ENCODE peak calls at places on chromosomes 6 and 20, in eight cellular contexts. N, A, J, I, M, B, Z and D are unnamed samples.

GRCh38 chr6:111724505-111724904 is 118.8 kb upstream of the TRAF3IP2 start:
- DNase-seq in N (no peak), A (no peak), J (no peak), I (no peak), M (no peak), B (no peak), Z (no peak), D (no peak)

GRCh38 chr6:150195996-150196417 is 53.2 kb downstream of the PPP1R14C start:
- DNase-seq in N (no peak), A (no peak), J (peak; percentile 73), I (no peak), M (no peak), B (peak; percentile 56), Z (no peak), D (no peak)

GRCh38 chr6:13814938-13815575 is 700 bp upstream of the MCUR1 start:
- DNase-seq in N (no peak), A (no peak), J (no peak), I (no peak), M (no peak), B (no peak), Z (no peak), D (no peak)

GRCh38 chr6:97151611-97152010 is 131.4 kb downstream of the MMS22L start:
- DNase-seq in N (no peak), A (no peak), J (no peak), I (no peak), M (no peak), B (no peak), Z (no peak), D (no peak)

GRCh38 chr6:167744681-167745659 is 81.7 kb upstream of the AFDN start:
- DNase-seq in N (peak; percentile 10), A (no peak), J (no peak), I (no peak), M (no peak), B (no peak), Z (no peak), D (no peak)

GRCh38 chr6:73388800-73389512 is 5.7 kb upstream of the DDX43 start:
- DNase-seq in N (peak; percentile 58), A (peak; percentile 47), J (peak; percentile 58), I (peak; percentile 84), M (peak; percentile 21), B (peak; percentile 59), Z (peak; percentile 43), D (peak; percentile 82)

GRCh38 chr6:136962661-136963060 is 40.6 kb downstream of the SLC35D3 start:
- DNase-seq in N (peak; percentile 65), A (no peak), J (no peak), I (no peak), M (no peak), B (peak; percentile 5), Z (no peak), D (no peak)

GRCh38 chr20:17502105-17502504 is 29.1 kb downstream of the BFSP1 start:
- DNase-seq in N (no peak), A (no peak), J (no peak), I (no peak), M (no peak), B (no peak), Z (no peak), D (no peak)

GRCh38 chr20:21548390-21549035 is 34.6 kb upstream of the NKX2-2 start:
- DNase-seq in N (no peak), A (no peak), J (no peak), I (no peak), M (no peak), B (no peak), Z (no peak), D (no peak)

GRCh38 chr6:160085226-160085625 is 36.4 kb upstream of the SLC22A1 start:
- DNase-seq in N (no peak), A (no peak), J (no peak), I (no peak), M (no peak), B (no peak), Z (no peak), D (no peak)